ENCODE peak calls at places on chromosome 15, in four cellular contexts. X is transverse colon, N is heart left ventricle, M is H1. S is an unnamed sample.

GRCh38 chr15:70604671-70605070 is 158.7 kb downstream of the UACA start:
- DNase-seq in X (no peak), N (no peak), M (no peak), S (no peak)

GRCh38 chr15:31127596-31128261 is 26.2 kb upstream of the TRPM1 start:
- DNase-seq in X (no peak), N (no peak), M (no peak), S (no peak)

GRCh38 chr15:98745650-98746374 is 97.5 kb downstream of the IGF1R start:
- DNase-seq in X (no peak), N (no peak), M (no peak), S (no peak)

GRCh38 chr15:58568157-58568571 is 136.4 kb downstream of the LIPC start:
- DNase-seq in X (peak; percentile 59), N (peak; percentile 38), M (peak; percentile 30), S (no peak)

GRCh38 chr15:91912336-91912735 is 58.8 kb downstream of the SLCO3A1 start:
- DNase-seq in X (no peak), N (no peak), M (no peak), S (no peak)

GRCh38 chr15:79185199-79185598 is 94.6 kb upstream of the RASGRF1 start:
- DNase-seq in X (no peak), N (no peak), M (peak; percentile 85), S (no peak)

GRCh38 chr15:31489801-31490646 is 163.4 kb downstream of the KLF13 start:
- DNase-seq in X (peak; percentile 43), N (no peak), M (peak; percentile 54), S (peak; percentile 67)

GRCh38 chr15:50702762-50703334 is 16.3 kb upstream of the TRPM7 start:
- DNase-seq in X (no peak), N (no peak), M (no peak), S (no peak)

GRCh38 chr15:73265536-73266153 is 103.1 kb downstream of the HCN4 start:
- DNase-seq in X (peak; percentile 11), N (no peak), M (peak; percentile 76), S (peak; percentile 22)

DNA sequence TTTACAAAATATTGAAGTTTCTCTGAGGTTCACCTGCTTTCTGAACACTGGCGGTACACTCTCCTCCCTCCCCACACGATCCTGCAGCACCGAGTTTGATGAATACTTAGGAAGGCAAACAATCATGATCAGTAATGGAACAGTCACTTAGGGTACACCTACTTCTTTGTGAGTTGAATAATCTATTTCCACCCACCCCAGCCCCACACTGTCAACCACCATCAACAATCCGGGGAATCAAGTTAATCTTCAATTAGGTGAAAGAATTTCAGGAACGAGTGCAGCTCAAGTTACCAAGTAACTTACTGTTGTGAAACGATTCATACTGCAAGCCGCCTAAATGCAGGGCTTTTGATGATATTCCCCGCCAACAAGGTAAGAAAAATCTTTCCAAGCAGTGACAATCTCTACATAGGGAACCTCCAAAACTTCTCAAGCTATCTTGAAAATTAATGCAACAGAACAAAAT is 159.2 kb upstream of the NR2F2 start:
- DNase-seq in X (no peak), N (no peak), M (no peak), S (no peak)
- TF ChIP-seq POLR2A in X (no peak), N (no peak), M (no peak), S (no peak)

DNA sequence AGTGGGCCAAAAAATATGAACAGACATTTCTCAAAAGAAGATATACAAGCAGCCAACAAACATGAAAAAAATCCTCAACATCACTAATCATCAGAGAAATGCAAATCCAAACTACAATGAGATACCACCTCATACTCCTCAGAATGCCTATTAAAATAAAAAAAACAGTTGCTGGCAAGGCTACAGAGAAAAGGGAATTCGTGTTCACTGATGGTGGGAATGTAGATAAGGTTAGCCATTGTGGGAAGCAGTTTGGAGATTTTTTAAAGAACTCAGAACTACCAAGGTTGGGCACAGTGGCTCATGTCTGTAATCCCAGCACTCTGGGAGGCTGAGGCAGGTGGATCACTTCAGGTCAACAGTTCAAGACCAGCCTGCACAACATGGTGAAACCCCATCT is 27.8 kb upstream of the C15orf40 start:
- DNase-seq in X (no peak), N (no peak), M (no peak), S (no peak)
- H3K36me3 ChIP-seq in X (peaks cover 25% of the 10 kb centered on the region), N (peaks cover 8% of the 10 kb centered on the region), M (peaks cover 28% of the 10 kb centered on the region), S (no peaks in the 10 kb centered on the region)

DNA sequence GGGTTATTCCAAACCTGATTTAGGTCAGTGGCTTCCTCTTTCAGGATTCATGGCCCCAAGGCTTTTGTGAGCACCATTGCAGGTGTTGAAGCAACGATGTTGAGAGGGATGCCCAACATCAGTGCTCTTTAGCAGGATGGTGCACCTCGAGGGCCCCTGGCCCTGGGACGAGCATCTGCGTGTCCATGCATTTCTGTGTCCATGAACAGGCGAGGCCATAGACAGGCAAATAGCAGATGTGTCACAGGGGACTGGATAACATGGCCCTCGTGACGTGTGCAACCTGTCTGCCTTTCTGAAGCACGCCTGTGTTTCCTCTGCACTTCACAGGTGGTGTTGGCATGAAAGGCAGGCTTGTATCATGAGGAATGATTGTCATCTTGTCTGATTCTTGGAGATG is 132.3 kb downstream of the SNRPN start:
- DNase-seq in X (no peak), N (no peak), M (no peak), S (no peak)
- H3K9me3 ChIP-seq in X (peaks cover 88% of the 10 kb centered on the region), N (peaks cover 98% of the 10 kb centered on the region), M (peaks cover 27% of the 10 kb centered on the region), S (peaks cover 90% of the 10 kb centered on the region)

GRCh38 chr15:76337739-76338554 is 1.4 kb downstream of the ISL2 start:
- DNase-seq in X (peak; percentile 25), N (no peak), M (peak; percentile 78), S (no peak)

GRCh38 chr15:76337047-76337738 is 620 bp downstream of the ISL2 start:
- DNase-seq in X (peak; percentile 19), N (no peak), M (no peak), S (no peak)

GRCh38 chr15:76335129-76335850 is 1.3 kb upstream of the ISL2 start:
- DNase-seq in X (no peak), N (no peak), M (peak; percentile 73), S (peak; percentile 55)

GRCh38 chr15:76335851-76336253 is 721 bp upstream of the ISL2 start:
- DNase-seq in X (no peak), N (no peak), M (peak; percentile 65), S (no peak)

GRCh38 chr15:76336254-76337046 is at the start of gene ISL2:
- DNase-seq in X (peak; percentile 85), N (peak; percentile 54), M (peak; percentile 97), S (peak; percentile 68)
- TF ChIP-seq POLR2A in X (no peak), N (no peak), M (peak; percentile 83), S (no peak)

GRCh38 chr15:39951561-39951960 is 17.6 kb downstream of the EIF2AK4 start:
- DNase-seq in X (no peak), N (no peak), M (no peak), S (no peak)

GRCh38 chr15:39946862-39947261 is 12.9 kb downstream of the EIF2AK4 start:
- DNase-seq in X (no peak), N (no peak), M (no peak), S (no peak)

GRCh38 chr15:39944711-39945110 is 10.8 kb downstream of the EIF2AK4 start:
- DNase-seq in X (no peak), N (no peak), M (no peak), S (no peak)

GRCh38 chr15:39948817-39949216 is 14.9 kb downstream of the EIF2AK4 start:
- DNase-seq in X (no peak), N (no peak), M (no peak), S (no peak)

GRCh38 chr15:39947401-39948197 is 13.7 kb downstream of the EIF2AK4 start:
- DNase-seq in X (no peak), N (no peak), M (no peak), S (no peak)
- H3K36me3 ChIP-seq in X (peaks cover 39% of the 10 kb centered on the region), N (peaks cover 10% of the 10 kb centered on the region), M (peaks cover 67% of the 10 kb centered on the region), S (no peaks in the 10 kb centered on the region)

GRCh38 chr15:64343841-64344240 is 12.1 kb downstream of the CSNK1G1 start:
- DNase-seq in X (no peak), N (no peak), M (no peak), S (no peak)

GRCh38 chr15:64348455-64348854 is 7.5 kb downstream of the CSNK1G1 start:
- DNase-seq in X (no peak), N (no peak), M (no peak), S (no peak)

GRCh38 chr15:64343222-64343621 is 12.8 kb downstream of the CSNK1G1 start:
- DNase-seq in X (no peak), N (no peak), M (no peak), S (no peak)

GRCh38 chr15:64341961-64342360 is 14.0 kb downstream of the CSNK1G1 start:
- DNase-seq in X (no peak), N (no peak), M (no peak), S (no peak)

DNA sequence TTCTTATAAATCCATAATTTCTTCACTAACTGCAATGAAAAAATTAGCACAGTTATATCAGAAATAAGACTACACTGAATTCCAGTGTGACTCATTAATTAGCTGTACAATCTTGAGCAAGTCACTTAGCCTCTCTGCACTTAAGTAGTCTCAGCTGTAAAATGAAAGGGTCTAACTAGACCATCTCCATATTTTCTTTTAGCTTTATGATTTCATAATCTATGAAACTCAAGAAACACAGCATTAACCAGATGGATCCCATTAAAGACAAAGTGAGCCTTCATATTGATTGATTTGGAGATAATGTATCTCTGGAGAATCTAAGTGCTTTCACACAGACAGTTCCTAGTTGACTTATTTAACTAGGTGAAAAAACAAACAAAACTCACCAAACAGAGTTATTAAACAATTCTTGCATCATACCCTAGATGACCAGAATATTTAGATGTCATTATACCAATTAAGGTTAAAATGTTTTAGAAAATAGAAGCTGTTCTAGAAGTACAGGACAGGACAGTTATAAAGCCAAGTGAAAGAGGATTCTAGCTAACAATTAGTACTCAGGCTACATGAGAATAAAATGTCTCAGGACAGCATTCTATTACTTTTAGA is 11.2 kb downstream of the CSNK1G1 start:
- DNase-seq in X (no peak), N (no peak), M (no peak), S (no peak)
- H3K9me3 ChIP-seq in X (no peaks in the 10 kb centered on the region), N (no peaks in the 10 kb centered on the region), M (no peaks in the 10 kb centered on the region), S (no peaks in the 10 kb centered on the region)

DNA sequence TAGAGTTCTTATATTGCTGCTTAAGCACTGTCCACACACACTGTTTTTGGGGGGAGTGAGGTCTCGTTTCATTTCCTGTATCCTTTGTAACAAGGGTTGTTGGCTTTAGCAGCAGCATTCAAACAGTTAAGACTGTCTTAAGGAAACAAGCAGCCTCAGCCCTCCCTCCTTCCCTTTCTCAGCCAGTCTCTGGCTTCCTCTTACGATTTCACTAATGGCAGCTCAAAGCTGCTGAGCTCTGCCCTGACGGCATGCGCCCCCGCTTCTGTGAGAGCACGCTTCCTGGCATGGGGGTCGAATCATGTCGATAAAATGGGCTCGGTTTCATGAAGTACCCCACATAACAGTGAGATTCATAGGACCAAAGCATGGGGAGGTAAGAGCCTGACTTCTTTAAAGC is 105.0 kb downstream of the KLHL25 start:
- DNase-seq in X (peak; percentile 56), N (peak; percentile 50), M (peak; percentile 52), S (peak; percentile 86)
- TF ChIP-seq POLR2A in X (peak; percentile 68), N (no peak), M (peak; percentile 23), S (peak; percentile 40)

GRCh38 chr15:29701151-29701550 is 121.1 kb downstream of the TJP1 start:
- DNase-seq in X (no peak), N (no peak), M (no peak), S (no peak)
- H3K36me3 ChIP-seq in X (peaks cover 30% of the 10 kb centered on the region), N (peaks cover 48% of the 10 kb centered on the region), M (peaks cover 37% of the 10 kb centered on the region), S (peaks cover 51% of the 10 kb centered on the region)

DNA sequence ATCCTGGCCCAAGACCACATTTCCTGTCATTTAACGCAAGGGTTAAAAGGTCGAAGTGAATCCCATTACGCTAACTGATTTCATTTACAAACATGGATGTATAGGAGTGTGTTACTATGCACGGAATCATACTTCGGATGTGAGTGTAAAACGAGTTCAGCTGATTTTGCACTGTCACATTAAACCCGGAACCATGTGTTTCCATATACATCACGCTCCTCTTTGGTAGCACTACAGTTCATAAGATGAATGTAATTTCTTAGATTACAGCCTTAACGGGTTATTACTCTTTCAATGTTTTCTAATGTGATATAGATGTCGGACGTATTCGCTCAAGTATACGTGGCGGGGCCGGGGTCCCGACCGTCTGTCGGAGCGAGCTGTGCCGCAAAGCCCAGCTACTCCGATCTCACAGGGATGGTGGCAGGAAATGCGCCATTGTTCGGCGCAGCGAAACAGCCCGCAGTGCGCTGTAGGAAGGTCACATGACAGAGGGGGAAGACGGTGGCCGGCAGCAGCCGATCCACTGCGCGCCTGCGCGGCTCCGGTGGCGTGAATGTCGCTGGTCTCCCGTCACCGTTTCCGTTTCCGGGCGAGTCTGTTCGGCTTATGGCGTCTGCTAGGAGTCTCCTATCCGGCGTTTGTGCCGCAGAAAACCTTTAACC is 97.3 kb downstream of the NPAP1 start:
- DNase-seq in X (peak; percentile 39), N (peak; percentile 70), M (peak; percentile 79), S (peak; percentile 46)
- H3K9me3 ChIP-seq in X (peaks cover 13% of the 10 kb centered on the region), N (peaks cover 11% of the 10 kb centered on the region), M (no peaks in the 10 kb centered on the region), S (no peaks in the 10 kb centered on the region)

S was measured in Peyer's patch.